ENCODE peak calls at places on chromosomes 7 and 10, in nine cellular contexts. V is PC-3, A is OCI-LY7, E is GM23248, M is GM23338, Y is neural progenitor cell, L is hepatocyte, C is SK-N-SH, O is MM.1S. R is an unnamed sample.
A peak's percentile ranks its signal among the peaks of the same experiment; 100 is the strongest.

GRCh38 chr10:124493191-124493936 is 31.7 kb downstream of the LHPP start:
- DNase-seq in V (no peak), L (no peak), M (no peak), E (no peak), O (no peak), A (no peak), C (no peak), Y (no peak), R (no peak)

GRCh38 chr10:99996934-99997648 is 12.7 kb downstream of the DNMBP start:
- DNase-seq in V (no peak), E (peak; percentile 36), M (no peak), A (no peak), Y (no peak), O (no peak), L (no peak), C (no peak), R (no peak)

GRCh38 chr7:39686261-39686924 is 63.0 kb downstream of the RALA start:
- DNase-seq in L (no peak), E (peak; percentile 69), O (peak; percentile 16), Y (no peak), C (no peak), V (no peak), A (no peak), M (no peak), R (no peak)

GRCh38 chr7:47778153-47778661 is 170.1 kb downstream of the PKD1L1 start:
- DNase-seq in M (no peak), V (peak; percentile 65), Y (no peak), C (no peak), O (no peak), E (no peak), A (no peak), L (no peak), R (no peak)

GRCh38 chr10:59177031-59177861 is 803 bp downstream of the PHYHIPL start:
- DNase-seq in V (peak; percentile 85), E (peak; percentile 91), M (peak; percentile 75), O (no peak), A (no peak), C (peak; percentile 69), Y (peak; percentile 74), L (peak; percentile 75), R (no peak)

GRCh38 chr10:5659702-5660528 is 6.5 kb downstream of the ASB13 start:
- DNase-seq in O (no peak), A (peak; percentile 83), Y (no peak), L (peak; percentile 75), M (peak; percentile 20), V (peak; percentile 72), C (no peak), E (peak; percentile 85), R (peak; percentile 8)

GRCh38 chr7:121081327-121081936 is 92.9 kb downstream of the CPED1 start:
- DNase-seq in V (peak; percentile 90), E (peak; percentile 83), M (peak; percentile 70), A (peak; percentile 51), C (peak; percentile 45), L (peak; percentile 60), O (peak; percentile 82), Y (peak; percentile 43), R (peak; percentile 44)

GRCh38 chr10:75611972-75612331 is 180.5 kb downstream of the LRMDA start:
- DNase-seq in M (no peak), E (no peak), V (no peak), L (no peak), C (no peak), Y (no peak), O (no peak), A (no peak), R (no peak)

GRCh38 chr7:29483219-29484104 is 80.2 kb upstream of the PRR15 start:
- DNase-seq in C (no peak), V (no peak), A (no peak), M (no peak), L (no peak), Y (no peak), O (no peak), E (no peak), R (no peak)

GRCh38 chr10:10362780-10363179 is 654.9 kb upstream of the CELF2 start:
- DNase-seq in M (no peak), E (no peak), O (no peak), Y (no peak), L (no peak), A (no peak), C (no peak), V (no peak), R (no peak)

GRCh38 chr10:29895436-29895835 is 163.9 kb downstream of the JCAD start:
- DNase-seq in E (peak; percentile 84), O (no peak), V (no peak), C (peak; percentile 14), M (peak; percentile 37), L (peak; percentile 37), Y (peak; percentile 41), A (no peak), R (no peak)

GRCh38 chr7:1638113-1638726 is 31.9 kb upstream of the ELFN1 start:
- DNase-seq in C (no peak), O (no peak), L (no peak), M (peak; percentile 49), E (peak; percentile 20), A (no peak), Y (peak; percentile 74), V (no peak), R (no peak)

GRCh38 chr10:4820804-4821401 is 5.1 kb upstream of the AKR1E2 start:
- DNase-seq in O (no peak), C (no peak), A (no peak), L (no peak), Y (no peak), M (no peak), V (no peak), E (no peak), R (no peak)

GRCh38 chr7:21175714-21176113 is 252.2 kb upstream of the SP4 start:
- DNase-seq in V (no peak), Y (peak; percentile 38), C (no peak), O (no peak), L (no peak), M (no peak), A (no peak), E (no peak), R (no peak)

GRCh38 chr10:12888470-12888869 is 113.0 kb downstream of the CCDC3 start:
- DNase-seq in M (no peak), A (no peak), Y (no peak), E (no peak), V (no peak), O (no peak), C (no peak), L (no peak), R (no peak)

GRCh38 chr7:95723583-95724180 is 48.7 kb upstream of the DYNC1I1 start:
- DNase-seq in A (peak; percentile 5), Y (peak; percentile 77), O (peak; percentile 75), C (peak; percentile 72), L (peak; percentile 75), E (peak; percentile 76), V (peak; percentile 68), M (peak; percentile 77), R (peak; percentile 51)

GRCh38 chr7:95715274-95715673 is 57.1 kb upstream of the DYNC1I1 start:
- DNase-seq in Y (no peak), L (no peak), O (peak; percentile 21), V (no peak), A (no peak), C (no peak), E (no peak), M (no peak), R (no peak)

GRCh38 chr7:95716357-95717122 is 55.8 kb upstream of the DYNC1I1 start:
- DNase-seq in Y (no peak), A (no peak), M (no peak), O (no peak), V (no peak), L (no peak), E (no peak), C (no peak), R (no peak)

GRCh38 chr7:95718556-95719410 is 53.6 kb upstream of the DYNC1I1 start:
- DNase-seq in V (peak; percentile 60), M (peak; percentile 11), O (peak; percentile 58), Y (no peak), A (no peak), C (peak; percentile 29), E (peak; percentile 37), L (no peak), R (peak; percentile 7)
- TF ChIP-seq EZH2phosphoT487 in V (no peak), M (no peak), O (no peak), Y (no peak), A (no peak), C (no peak), E (no peak), L (no peak), R (no peak)

GRCh38 chr10:79444243-79445119 is 943 bp downstream of the ZCCHC24 start:
- DNase-seq in C (peak; percentile 78), A (peak; percentile 37), Y (peak; percentile 86), M (peak; percentile 80), E (peak; percentile 89), V (peak; percentile 98), L (peak; percentile 77), O (peak; percentile 56), R (no peak)
- TF ChIP-seq EZH2phosphoT487 in C (no peak), A (no peak), Y (no peak), M (no peak), E (no peak), V (no peak), L (no peak), O (no peak), R (no peak)

DNA sequence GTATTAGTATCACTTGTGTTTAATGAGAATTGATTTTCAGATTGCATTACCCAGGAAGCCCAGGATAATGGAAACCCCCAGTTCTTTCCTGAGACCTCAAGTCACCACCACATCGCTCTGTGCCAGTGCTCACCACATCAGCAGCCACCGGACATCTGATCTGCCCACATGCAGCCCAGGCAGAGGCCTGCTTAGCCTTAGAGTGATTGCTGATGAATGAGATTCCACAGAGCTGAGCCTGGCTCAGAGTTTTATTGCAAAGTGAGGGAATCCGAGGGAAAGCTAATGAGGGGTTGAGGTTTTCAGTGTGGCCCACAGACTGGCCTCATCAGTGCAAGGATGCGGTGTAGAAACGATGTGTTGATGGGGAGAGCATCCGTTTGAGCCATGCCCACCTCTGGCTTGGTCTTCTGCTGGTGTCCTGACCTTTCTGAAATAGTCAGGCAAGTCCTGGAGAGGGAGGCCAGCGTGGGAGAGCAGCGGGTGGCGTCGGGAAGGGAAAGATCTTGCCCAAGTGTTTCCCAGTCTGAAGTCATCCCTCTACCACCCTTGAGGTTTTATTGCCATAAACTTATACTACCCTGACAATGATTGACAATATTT is 120.3 kb downstream of the ITIH5 start:
- DNase-seq in O (no peak), L (no peak), E (peak; percentile 20), M (no peak), C (peak; percentile 40), Y (no peak), V (no peak), A (no peak), R (no peak)
- TF ChIP-seq EZH2phosphoT487 in O (no peak), L (no peak), E (no peak), M (no peak), C (no peak), Y (no peak), V (no peak), A (no peak), R (no peak)

DNA sequence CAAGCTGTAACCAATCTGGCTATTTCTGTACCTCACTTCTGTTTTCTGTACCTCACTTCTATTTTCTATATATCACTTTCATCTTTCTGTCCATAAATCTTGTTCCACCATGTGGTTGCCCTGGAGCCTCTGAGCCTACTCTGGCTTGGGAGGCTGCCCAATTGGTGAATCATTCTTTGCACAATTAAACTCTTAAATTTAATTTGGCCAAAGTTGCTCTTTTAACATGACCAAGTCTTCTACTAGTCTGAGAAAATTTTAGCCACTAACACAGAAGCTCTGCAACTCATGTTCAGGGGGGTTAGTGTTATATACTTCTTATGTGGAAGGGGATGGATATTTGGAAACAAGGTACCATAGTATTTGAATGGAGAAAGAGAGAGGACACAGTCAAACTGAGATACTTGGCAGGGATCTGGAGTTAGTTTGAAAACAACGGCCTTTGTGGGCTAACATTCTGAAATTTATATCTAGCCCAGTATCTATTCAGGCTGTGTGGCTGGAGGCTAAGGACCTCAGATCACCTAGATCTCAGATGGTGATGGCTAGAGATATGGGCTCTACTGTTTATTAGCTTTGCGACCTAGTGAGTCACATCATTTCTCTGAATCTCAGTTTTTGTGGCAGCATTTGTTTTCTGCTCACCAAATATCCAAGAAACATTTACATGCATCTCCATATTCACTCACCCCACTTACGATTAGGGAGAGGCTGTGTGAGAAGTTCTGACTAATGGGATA is 503.7 kb downstream of the KIF20B start:
- DNase-seq in C (no peak), V (peak; percentile 80), Y (no peak), O (no peak), A (no peak), M (no peak), L (no peak), E (no peak), R (no peak)
- TF ChIP-seq EZH2phosphoT487 in C (no peak), V (no peak), Y (no peak), O (no peak), A (no peak), M (no peak), L (no peak), E (no peak), R (no peak)